ENCODE peak calls at places on chromosomes 12 and 14, in seven cellular contexts. O, W, X, U, D, P and H are unnamed samples.

GRCh38 chr12:57110189-57111045 is 745 bp downstream of the STAT6 start:
- DNase-seq in W (peak; percentile 91), P (peak; percentile 84), D (peak; percentile 70), U (peak; percentile 68), O (peak; percentile 78), X (peak; percentile 79), H (peak; percentile 79)

GRCh38 chr14:75715926-75716780 is 55.1 kb downstream of the TTLL5 start:
- DNase-seq in X (no peak), W (no peak), U (no peak), D (no peak), P (no peak), O (no peak), H (no peak)

GRCh38 chr12:19893514-19893913 is 454.2 kb downstream of the AEBP2 start:
- DNase-seq in O (no peak), W (no peak), P (no peak), D (no peak), U (no peak), X (no peak), H (no peak)

GRCh38 chr14:104355949-104356737 is 217.8 kb downstream of the KIF26A start:
- DNase-seq in W (no peak), O (peak; percentile 36), U (no peak), X (peak; percentile 25), P (peak; percentile 27), D (no peak), H (no peak)

GRCh38 chr12:57216014-57216891 is at the start of gene NXPH4:
- DNase-seq in O (peak; percentile 66), D (no peak), X (no peak), W (peak; percentile 70), P (peak; percentile 64), U (peak; percentile 47), H (no peak)

GRCh38 chr12:96048392-96048969 is 13.1 kb upstream of the LTA4H start:
- DNase-seq in P (no peak), D (no peak), O (no peak), U (no peak), W (no peak), X (no peak), H (no peak)

GRCh38 chr12:14964401-14964800 is 3.0 kb upstream of the ARHGDIB start:
- DNase-seq in D (no peak), U (no peak), O (no peak), P (no peak), X (no peak), W (no peak), H (no peak)

GRCh38 chr12:69108024-69108423 is 131.3 kb upstream of the CPSF6 start:
- DNase-seq in D (peak; percentile 69), O (no peak), X (no peak), U (no peak), W (no peak), P (no peak), H (no peak)

GRCh38 chr14:83826838-83827237 is 1703.1 kb upstream of the FLRT2 start:
- DNase-seq in U (no peak), D (no peak), O (no peak), X (no peak), P (no peak), W (no peak), H (no peak)

GRCh38 chr14:24897793-24898192 is 152.2 kb downstream of the STXBP6 start:
- DNase-seq in X (no peak), W (no peak), O (no peak), D (no peak), U (no peak), P (no peak), H (no peak)

GRCh38 chr14:38339704-38340103 is 83.8 kb upstream of the CLEC14A start:
- DNase-seq in O (no peak), X (no peak), W (no peak), U (no peak), P (no peak), D (no peak), H (no peak)

GRCh38 chr14:99735189-99736135 is 51.4 kb downstream of the CYP46A1 start:
- DNase-seq in X (peak; percentile 27), D (no peak), P (peak; percentile 23), O (peak; percentile 31), U (no peak), W (no peak), H (peak; percentile 1)

GRCh38 chr14:99736600-99737371 is 52.7 kb downstream of the CYP46A1 start:
- DNase-seq in P (no peak), U (no peak), D (no peak), X (no peak), W (no peak), O (peak; percentile 45), H (peak; percentile 57)

GRCh38 chr14:99737956-99738667 is 54.0 kb downstream of the CYP46A1 start:
- DNase-seq in O (no peak), D (no peak), X (no peak), P (no peak), U (peak; percentile 34), W (no peak), H (no peak)

GRCh38 chr14:99740411-99740810 is 52.8 kb upstream of the EML1 start:
- DNase-seq in X (no peak), D (no peak), P (no peak), O (no peak), U (no peak), W (no peak), H (peak; percentile 61)

DNA sequence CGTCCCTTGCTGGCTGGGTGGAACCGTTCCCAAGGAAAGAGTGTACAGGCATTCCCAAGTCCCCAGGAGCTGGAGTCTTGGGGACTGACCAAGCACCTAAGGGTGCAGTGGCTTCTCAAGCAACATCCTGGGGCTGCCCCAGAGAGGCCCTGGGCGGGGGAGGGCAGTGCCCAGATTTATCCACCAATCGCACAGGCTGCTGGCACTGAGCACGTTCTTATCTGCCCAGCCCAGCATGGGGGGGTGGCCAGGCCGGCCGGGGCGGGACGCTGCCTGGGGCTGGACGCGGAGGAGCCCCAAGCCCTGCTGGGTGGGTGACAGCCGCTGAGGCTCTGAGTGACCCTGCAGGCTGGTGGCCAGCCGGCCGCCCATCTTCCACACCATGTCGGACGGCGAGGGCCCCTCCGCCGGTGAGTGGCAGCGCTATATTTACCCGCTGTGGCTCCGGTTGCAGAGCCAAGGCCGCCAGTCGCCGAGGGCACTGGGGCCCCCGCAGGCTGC is 53.4 kb downstream of the CYP46A1 start:
- DNase-seq in P (no peak), U (peak; percentile 78), O (no peak), W (no peak), D (peak; percentile 67), X (peak; percentile 68), H (peak; percentile 77)
- H3K4me3 ChIP-seq in P (peak overlapping the region; percentile 42), U (peak overlapping the region; percentile 59), O (peak overlapping the region; percentile 47), W (no peak overlapping the region), D (peak overlapping the region; percentile 47), X (peak overlapping the region; percentile 54), H (peak overlapping the region; percentile 73)

GRCh38 chr14:93112891-93113677 is 2.6 kb downstream of the ITPK1 start:
- DNase-seq in X (peak; percentile 79), P (peak; percentile 82), U (peak; percentile 90), D (peak; percentile 83), W (peak; percentile 93), O (peak; percentile 83), H (peak; percentile 66)
- H3K27ac ChIP-seq in X (peak overlapping the region; percentile 74), P (no peak overlapping the region), U (peak overlapping the region; percentile 99), D (peak overlapping the region; percentile 17), W (no peak overlapping the region), O (peak overlapping the region; percentile 99), H (peak overlapping the region; percentile 99)

GRCh38 chr12:49370539-49370938 is 3.3 kb downstream of the SPATS2 start:
- DNase-seq in P (no peak), W (no peak), U (no peak), D (no peak), X (no peak), O (no peak), H (no peak)

GRCh38 chr12:49366652-49367380 is 446 bp upstream of the SPATS2 start:
- DNase-seq in X (peak; percentile 86), O (peak; percentile 96), D (peak; percentile 87), U (peak; percentile 91), W (peak; percentile 99), P (peak; percentile 96), H (peak; percentile 90)

GRCh38 chr12:49367381-49368239 is at the start of gene SPATS2:
- DNase-seq in P (no peak), U (no peak), X (peak; percentile 95), O (no peak), W (no peak), D (peak; percentile 91), H (peak; percentile 96)

GRCh38 chr12:49369723-49370145 is 2.5 kb downstream of the SPATS2 start:
- DNase-seq in D (no peak), U (peak; percentile 43), P (peak; percentile 46), O (no peak), W (peak; percentile 28), X (no peak), H (no peak)

DNA sequence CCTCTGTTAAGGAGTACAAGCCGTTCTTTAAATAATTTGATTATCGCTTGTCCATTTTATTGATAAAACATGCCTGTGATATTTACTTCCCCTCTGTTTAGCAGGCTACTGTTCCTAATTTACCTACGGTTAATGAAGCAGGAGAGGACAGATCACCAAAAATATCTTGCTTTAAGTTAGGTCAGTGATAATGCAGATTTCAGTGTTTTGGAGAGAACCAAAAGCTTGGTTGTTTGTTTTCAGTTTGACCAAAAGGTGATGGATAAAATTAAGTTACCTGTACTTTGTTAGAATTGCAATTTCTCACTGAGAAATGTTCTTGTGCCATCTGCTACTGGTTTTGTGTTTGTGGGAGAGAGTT is 958 bp downstream of the SPATS2 start:
- DNase-seq in X (no peak), D (no peak), O (no peak), U (no peak), W (no peak), P (no peak), H (no peak)
- H3K4me3 ChIP-seq in X (peak overlapping the region; percentile 77), D (no peak overlapping the region), O (peak overlapping the region; percentile 77), U (peak overlapping the region; percentile 62), W (peak overlapping the region; percentile 89), P (peak overlapping the region; percentile 89), H (peak overlapping the region; percentile 87)

DNA sequence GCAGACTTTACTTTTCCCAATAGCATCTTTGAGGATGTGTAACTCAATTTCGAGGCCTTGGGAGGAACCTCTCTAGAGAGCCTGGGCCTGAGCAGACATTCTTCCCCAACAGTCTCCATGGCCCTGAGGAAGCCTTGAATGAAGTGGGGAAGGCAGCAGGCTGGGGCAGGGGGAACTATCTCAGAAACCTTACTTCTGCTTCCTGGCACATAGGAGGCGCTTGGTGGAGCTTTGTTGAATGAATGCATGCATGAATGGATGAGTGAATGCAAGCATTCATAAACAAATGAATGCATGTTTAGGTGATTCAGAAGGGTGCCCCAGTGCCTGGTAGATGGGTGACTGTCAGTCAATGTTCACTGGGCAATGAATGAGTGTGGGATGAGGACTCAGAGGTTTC is 58.3 kb downstream of the GALNT16 start:
- DNase-seq in U (no peak), X (no peak), O (no peak), D (no peak), P (no peak), W (no peak), H (no peak)
- H3K27ac ChIP-seq in U (no peak overlapping the region), X (peak overlapping the region; percentile 51), O (no peak overlapping the region), D (peak overlapping the region; percentile 71), P (no peak overlapping the region), W (no peak overlapping the region), H (peak overlapping the region; percentile 27)